ENCODE peak calls at places on chromosomes 12 and 14, in seven cellular contexts. One of them, this sample, is unnamed. For H3K36me3 and H3K4me1, the result is how much of the 10 kb centered on the place peaks cover.

GRCh38 chr12:131808744-131809371 is 19.3 kb upstream of the MMP17 start:
- DNase-seq in left lung: no peak
- DNase-seq in body of pancreas: no peak
- DNase-seq in neural progenitor cell: no peak
- DNase-seq in transverse colon: peak
- DNase-seq in osteoblast: peak
- DNase-seq in lung: no peak
- DNase-seq in this sample: peak

GRCh38 chr14:93056166-93056839 is 59.4 kb downstream of the ITPK1 start:
- DNase-seq in body of pancreas: no peak
- DNase-seq in left lung: no peak
- DNase-seq in transverse colon: no peak
- DNase-seq in osteoblast: peak
- DNase-seq in neural progenitor cell: peak
- DNase-seq in lung: no peak
- DNase-seq in this sample: no peak

GRCh38 chr12:102427542-102427923 is 52.8 kb downstream of the IGF1 start:
- DNase-seq in body of pancreas: no peak
- DNase-seq in transverse colon: no peak
- DNase-seq in lung: no peak
- DNase-seq in left lung: no peak
- DNase-seq in osteoblast: peak
- DNase-seq in neural progenitor cell: no peak
- DNase-seq in this sample: peak

GRCh38 chr12:31819427-31819826 is 90.6 kb upstream of the AMN1 start:
- DNase-seq in neural progenitor cell: no peak
- DNase-seq in body of pancreas: no peak
- DNase-seq in osteoblast: no peak
- DNase-seq in left lung: no peak
- DNase-seq in transverse colon: no peak
- DNase-seq in lung: no peak
- DNase-seq in this sample: no peak

GRCh38 chr14:30180219-30180618 is 252.6 kb upstream of the PRKD1 start:
- DNase-seq in body of pancreas: no peak
- DNase-seq in transverse colon: no peak
- DNase-seq in osteoblast: no peak
- DNase-seq in left lung: no peak
- DNase-seq in lung: no peak
- DNase-seq in neural progenitor cell: no peak
- DNase-seq in this sample: no peak

GRCh38 chr12:45674583-45674982 is 54.9 kb upstream of the ARID2 start:
- DNase-seq in left lung: peak
- DNase-seq in transverse colon: no peak
- DNase-seq in osteoblast: peak
- DNase-seq in lung: peak
- DNase-seq in neural progenitor cell: no peak
- DNase-seq in body of pancreas: peak
- DNase-seq in this sample: no peak

GRCh38 chr12:95571369-95571768 is 20.1 kb upstream of the USP44 start:
- DNase-seq in transverse colon: no peak
- DNase-seq in left lung: no peak
- DNase-seq in neural progenitor cell: no peak
- DNase-seq in body of pancreas: no peak
- DNase-seq in osteoblast: no peak
- DNase-seq in lung: no peak
- DNase-seq in this sample: no peak

GRCh38 chr12:20376984-20377383 is 8.6 kb downstream of the PDE3A start:
- DNase-seq in lung: no peak
- DNase-seq in osteoblast: no peak
- DNase-seq in transverse colon: no peak
- DNase-seq in left lung: no peak
- DNase-seq in body of pancreas: no peak
- DNase-seq in neural progenitor cell: peak
- DNase-seq in this sample: no peak

GRCh38 chr12:47844264-47845020 is 24.7 kb upstream of the HDAC7 start:
- DNase-seq in body of pancreas: no peak
- DNase-seq in left lung: peak
- DNase-seq in osteoblast: no peak
- DNase-seq in neural progenitor cell: no peak
- DNase-seq in lung: peak
- DNase-seq in transverse colon: no peak
- DNase-seq in this sample: peak

GRCh38 chr12:24728366-24728765 is 220.5 kb downstream of the BCAT1 start:
- DNase-seq in body of pancreas: no peak
- DNase-seq in transverse colon: no peak
- DNase-seq in left lung: no peak
- DNase-seq in osteoblast: peak
- DNase-seq in lung: no peak
- DNase-seq in neural progenitor cell: peak
- DNase-seq in this sample: no peak

GRCh38 chr12:42180990-42181611 is 36.4 kb upstream of the GXYLT1 start:
- DNase-seq in lung: no peak
- DNase-seq in transverse colon: no peak
- DNase-seq in body of pancreas: no peak
- DNase-seq in left lung: no peak
- DNase-seq in neural progenitor cell: no peak
- DNase-seq in osteoblast: peak
- DNase-seq in this sample: no peak

GRCh38 chr12:64666054-64666914 is 56.0 kb downstream of the RASSF3 start:
- DNase-seq in left lung: no peak
- DNase-seq in neural progenitor cell: no peak
- DNase-seq in body of pancreas: peak
- DNase-seq in osteoblast: no peak
- DNase-seq in transverse colon: no peak
- DNase-seq in lung: no peak
- DNase-seq in this sample: no peak

GRCh38 chr14:78401866-78402265 is 231.7 kb downstream of the NRXN3 start:
- DNase-seq in left lung: no peak
- DNase-seq in body of pancreas: no peak
- DNase-seq in lung: no peak
- DNase-seq in transverse colon: no peak
- DNase-seq in neural progenitor cell: no peak
- DNase-seq in osteoblast: no peak
- DNase-seq in this sample: no peak

GRCh38 chr12:53561590-53561953 is 54.3 kb upstream of the NPFF start:
- DNase-seq in left lung: no peak
- DNase-seq in lung: no peak
- DNase-seq in transverse colon: no peak
- DNase-seq in neural progenitor cell: no peak
- DNase-seq in osteoblast: peak
- DNase-seq in body of pancreas: no peak
- DNase-seq in this sample: no peak

GRCh38 chr12:57815177-57816000 is 3.1 kb downstream of the AVIL start:
- DNase-seq in lung: no peak
- DNase-seq in osteoblast: no peak
- DNase-seq in left lung: no peak
- DNase-seq in body of pancreas: no peak
- DNase-seq in neural progenitor cell: peak
- DNase-seq in transverse colon: no peak
- DNase-seq in this sample: no peak

GRCh38 chr12:72197790-72198189 is 74.4 kb upstream of the TRHDE start:
- DNase-seq in body of pancreas: no peak
- DNase-seq in lung: no peak
- DNase-seq in left lung: no peak
- DNase-seq in osteoblast: no peak
- DNase-seq in transverse colon: no peak
- DNase-seq in neural progenitor cell: no peak
- DNase-seq in this sample: no peak

GRCh38 chr12:5511644-5512584 is 80.0 kb downstream of the NTF3 start:
- DNase-seq in osteoblast: no peak
- DNase-seq in lung: no peak
- DNase-seq in neural progenitor cell: peak
- DNase-seq in left lung: no peak
- DNase-seq in body of pancreas: no peak
- DNase-seq in transverse colon: peak
- DNase-seq in this sample: peak

GRCh38 chr14:96274122-96274910 is 18.3 kb downstream of the BDKRB1 start:
- DNase-seq in body of pancreas: no peak
- DNase-seq in left lung: no peak
- DNase-seq in osteoblast: no peak
- DNase-seq in lung: no peak
- DNase-seq in transverse colon: no peak
- DNase-seq in neural progenitor cell: no peak
- DNase-seq in this sample: no peak

GRCh38 chr14:68895304-68895703 is 83.8 kb downstream of the ACTN1 start:
- DNase-seq in left lung: no peak
- DNase-seq in neural progenitor cell: no peak
- DNase-seq in lung: no peak
- DNase-seq in osteoblast: no peak
- DNase-seq in body of pancreas: no peak
- DNase-seq in transverse colon: no peak
- DNase-seq in this sample: no peak

GRCh38 chr14:68893566-68893965 is 85.5 kb downstream of the ACTN1 start:
- DNase-seq in neural progenitor cell: no peak
- DNase-seq in lung: no peak
- DNase-seq in left lung: no peak
- DNase-seq in body of pancreas: no peak
- DNase-seq in transverse colon: no peak
- DNase-seq in osteoblast: peak
- DNase-seq in this sample: peak

GRCh38 chr14:68894802-68895201 is 84.3 kb downstream of the ACTN1 start:
- DNase-seq in neural progenitor cell: no peak
- DNase-seq in transverse colon: no peak
- DNase-seq in osteoblast: peak
- DNase-seq in lung: no peak
- DNase-seq in body of pancreas: no peak
- DNase-seq in left lung: no peak
- DNase-seq in this sample: no peak

GRCh38 chr14:68892961-68893360 is 86.1 kb downstream of the ACTN1 start:
- DNase-seq in osteoblast: peak
- DNase-seq in body of pancreas: no peak
- DNase-seq in lung: no peak
- DNase-seq in neural progenitor cell: no peak
- DNase-seq in left lung: no peak
- DNase-seq in transverse colon: no peak
- DNase-seq in this sample: peak

DNA sequence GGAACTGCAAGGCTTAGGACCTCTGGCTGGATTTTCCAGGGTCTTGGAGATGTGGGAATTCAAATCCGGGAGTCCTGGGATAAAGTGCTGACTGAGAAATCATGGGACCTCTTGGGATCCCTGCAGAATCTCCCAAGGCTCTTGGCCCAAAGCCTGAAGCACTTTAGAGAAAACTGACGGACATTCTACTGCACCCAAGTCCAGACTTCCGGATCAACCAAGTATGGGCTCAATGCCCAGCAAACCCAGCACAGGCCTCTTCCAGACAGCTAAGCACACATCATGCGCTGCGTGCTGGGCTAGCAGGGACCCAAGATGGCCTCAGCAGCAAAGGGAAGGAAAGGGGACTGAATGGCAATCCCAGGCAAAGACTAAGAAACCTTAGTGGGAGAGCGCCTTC is 85.0 kb downstream of the ACTN1 start:
- DNase-seq in body of pancreas: no peak
- DNase-seq in osteoblast: peak
- DNase-seq in left lung: no peak
- DNase-seq in neural progenitor cell: no peak
- DNase-seq in transverse colon: peak
- DNase-seq in lung: no peak
- DNase-seq in this sample: no peak
- H3K36me3 ChIP-seq in body of pancreas: under half
- H3K36me3 ChIP-seq in osteoblast: half or more
- H3K36me3 ChIP-seq in left lung: under half
- H3K36me3 ChIP-seq in neural progenitor cell: under half
- H3K36me3 ChIP-seq in transverse colon: under half
- H3K36me3 ChIP-seq in lung: under half
- H3K36me3 ChIP-seq in this sample: under half

DNA sequence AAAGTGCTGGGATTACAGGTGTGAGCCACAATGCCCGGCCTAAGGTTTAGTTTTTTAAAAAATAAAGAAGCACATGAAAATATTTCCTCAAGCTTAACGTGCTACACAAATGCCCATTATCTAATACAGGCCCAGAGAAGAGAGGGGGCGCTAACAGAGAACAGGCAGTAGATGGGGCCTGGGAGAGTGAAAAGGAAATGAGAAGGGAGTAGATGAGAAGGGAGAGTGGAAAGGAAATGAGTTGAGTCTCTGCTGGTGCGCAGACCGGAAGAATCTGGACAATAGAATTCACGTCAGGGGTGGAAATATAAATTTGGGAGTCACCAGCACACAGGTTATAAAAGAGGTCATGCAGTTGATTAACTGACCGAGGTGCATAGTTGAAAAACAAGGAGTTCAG is 10.7 kb downstream of the PXN start:
- DNase-seq in body of pancreas: no peak
- DNase-seq in osteoblast: no peak
- DNase-seq in transverse colon: no peak
- DNase-seq in left lung: no peak
- DNase-seq in neural progenitor cell: no peak
- DNase-seq in lung: no peak
- DNase-seq in this sample: no peak
- H3K4me1 ChIP-seq in body of pancreas: half or more
- H3K4me1 ChIP-seq in osteoblast: half or more
- H3K4me1 ChIP-seq in transverse colon: half or more
- H3K4me1 ChIP-seq in left lung: under half
- H3K4me1 ChIP-seq in neural progenitor cell: under half
- H3K4me1 ChIP-seq in lung: under half
- H3K4me1 ChIP-seq in this sample: half or more

GRCh38 chr14:38972511-38972910 is 130.5 kb downstream of the SEC23A start:
- DNase-seq in lung: no peak
- DNase-seq in osteoblast: no peak
- DNase-seq in body of pancreas: no peak
- DNase-seq in left lung: no peak
- DNase-seq in transverse colon: no peak
- DNase-seq in neural progenitor cell: no peak
- DNase-seq in this sample: no peak

GRCh38 chr14:38973083-38973700 is 129.8 kb downstream of the SEC23A start:
- DNase-seq in osteoblast: no peak
- DNase-seq in transverse colon: no peak
- DNase-seq in neural progenitor cell: peak
- DNase-seq in body of pancreas: no peak
- DNase-seq in lung: no peak
- DNase-seq in left lung: no peak
- DNase-seq in this sample: no peak

GRCh38 chr14:38971258-38971921 is 131.6 kb downstream of the SEC23A start:
- DNase-seq in osteoblast: no peak
- DNase-seq in transverse colon: no peak
- DNase-seq in left lung: no peak
- DNase-seq in lung: no peak
- DNase-seq in body of pancreas: no peak
- DNase-seq in neural progenitor cell: no peak
- DNase-seq in this sample: no peak
- TF ChIP-seq CTCF in osteoblast: no peak
- TF ChIP-seq CTCF in transverse colon: no peak
- TF ChIP-seq CTCF in left lung: no peak
- TF ChIP-seq CTCF in lung: no peak
- TF ChIP-seq CTCF in body of pancreas: no peak
- TF ChIP-seq CTCF in neural progenitor cell: no peak
- TF ChIP-seq CTCF in this sample: no peak

GRCh38 chr14:64928239-64929002 is 14.1 kb downstream of the GPX2 start:
- DNase-seq in left lung: no peak
- DNase-seq in lung: no peak
- DNase-seq in neural progenitor cell: no peak
- DNase-seq in osteoblast: no peak
- DNase-seq in transverse colon: no peak
- DNase-seq in body of pancreas: no peak
- DNase-seq in this sample: no peak
- H3K36me3 ChIP-seq in left lung: under half
- H3K36me3 ChIP-seq in lung: under half
- H3K36me3 ChIP-seq in neural progenitor cell: under half
- H3K36me3 ChIP-seq in osteoblast: half or more
- H3K36me3 ChIP-seq in transverse colon: under half
- H3K36me3 ChIP-seq in body of pancreas: under half
- H3K36me3 ChIP-seq in this sample: half or more